ENCODE peak calls at places on chromosome 17, in nine cellular contexts. B is RWPE1, D is renal cortical epithelial cell, A is left ventricle myocardium inferior, Z is AG08395, O is CD14-positive monocyte, M is M059J, I is EL, G is AG04450. C is an unnamed sample.

GRCh38 chr17:43695968-43696865 is 34.5 kb upstream of the MEOX1 start:
- DNase-seq in B (no peak), D (no peak), A (peak; percentile 51), Z (peak; percentile 70), O (no peak), M (peak; percentile 46), I (no peak), G (no peak), C (no peak)

GRCh38 chr17:30788918-30789317 is 35.6 kb downstream of the CRLF3 start:
- DNase-seq in B (no peak), D (no peak), A (no peak), Z (peak; percentile 48), O (no peak), M (no peak), I (peak; percentile 45), G (no peak), C (no peak)

GRCh38 chr17:73757324-73757942 is 113.2 kb upstream of the SDK2 start:
- DNase-seq in B (no peak), D (no peak), A (no peak), Z (no peak), O (no peak), M (no peak), I (no peak), G (no peak), C (peak; percentile 99)

GRCh38 chr17:72433797-72434196 is 313.0 kb downstream of the SOX9 start:
- DNase-seq in B (no peak), D (no peak), A (no peak), Z (no peak), O (no peak), M (no peak), I (no peak), G (no peak), C (no peak)

GRCh38 chr17:45719335-45720071 is 64.6 kb upstream of the CRHR1 start:
- DNase-seq in B (peak; percentile 71), D (peak; percentile 65), A (no peak), Z (peak; percentile 93), O (no peak), M (peak; percentile 82), I (peak; percentile 86), G (peak; percentile 15), C (no peak)

GRCh38 chr17:6643460-6644125 is 2.7 kb downstream of the TXNDC17 start:
- DNase-seq in B (peak; percentile 48), D (peak; percentile 68), A (no peak), Z (peak; percentile 76), O (no peak), M (peak; percentile 95), I (peak; percentile 79), G (no peak), C (no peak)

GRCh38 chr17:30594223-30594952 is 117.2 kb downstream of the GOSR1 start:
- DNase-seq in B (no peak), D (no peak), A (no peak), Z (no peak), O (no peak), M (no peak), I (no peak), G (no peak), C (no peak)

GRCh38 chr17:35865412-35866355 is 3.0 kb downstream of the HEATR9 start:
- DNase-seq in B (peak; percentile 47), D (peak; percentile 38), A (no peak), Z (peak; percentile 42), O (no peak), M (peak; percentile 71), I (peak; percentile 53), G (no peak), C (no peak)

GRCh38 chr17:2094891-2095535 is 40.1 kb downstream of the HIC1 start:
- DNase-seq in B (no peak), D (peak; percentile 53), A (peak; percentile 75), Z (peak; percentile 69), O (no peak), M (peak; percentile 27), I (no peak), G (no peak), C (no peak)

GRCh38 chr17:43858201-43858600 is 11.2 kb downstream of the CD300LG start:
- DNase-seq in B (no peak), D (no peak), A (no peak), Z (no peak), O (no peak), M (no peak), I (no peak), G (no peak), C (no peak)